ENCODE peak calls at places on chromosomes 7 and 10, in four cellular contexts. One of them, this sample, is unnamed.

GRCh38 chr10:50594012-50594411 is 29.7 kb downstream of the SGMS1 start:
- DNase-seq in H1: no peak
- DNase-seq in GM12892: no peak
- DNase-seq in K562: no peak
- DNase-seq in this sample: no peak

GRCh38 chr10:42958142-42958868 is 118.6 kb upstream of the RET start:
- DNase-seq in GM12892: no peak
- DNase-seq in K562: no peak
- DNase-seq in H1: no peak
- DNase-seq in this sample: no peak

GRCh38 chr7:66693331-66693730 is 47.2 kb upstream of the RABGEF1 start:
- DNase-seq in H1: no peak
- DNase-seq in K562: no peak
- DNase-seq in GM12892: no peak
- DNase-seq in this sample: no peak

GRCh38 chr7:25861704-25862253 is 290.2 kb upstream of the NFE2L3 start:
- DNase-seq in GM12892: no peak
- DNase-seq in K562: no peak
- DNase-seq in H1: no peak
- DNase-seq in this sample: no peak

GRCh38 chr10:87626422-87626892 is 33.2 kb upstream of the PAPSS2 start:
- DNase-seq in K562: no peak
- DNase-seq in GM12892: no peak
- DNase-seq in H1: no peak
- DNase-seq in this sample: no peak

GRCh38 chr10:15180736-15181135 is 12.2 kb upstream of the NMT2 start:
- DNase-seq in GM12892: no peak
- DNase-seq in K562: no peak
- DNase-seq in H1: no peak
- DNase-seq in this sample: no peak

GRCh38 chr10:44369851-44370250 is 15.0 kb downstream of the CXCL12 start:
- DNase-seq in GM12892: no peak
- DNase-seq in K562: no peak
- DNase-seq in H1: no peak
- DNase-seq in this sample: no peak

GRCh38 chr10:22010973-22011408 is 7.5 kb upstream of the DNAJC1 start:
- DNase-seq in K562: no peak
- DNase-seq in GM12892: no peak
- DNase-seq in H1: no peak
- DNase-seq in this sample: no peak

GRCh38 chr10:95236068-95236903 is 42.2 kb downstream of the ACSM6 start:
- DNase-seq in K562: no peak
- DNase-seq in H1: no peak
- DNase-seq in GM12892: no peak
- DNase-seq in this sample: no peak

GRCh38 chr7:126700807-126701604 is 551.7 kb downstream of the GRM8 start:
- DNase-seq in H1: peak
- DNase-seq in K562: peak
- DNase-seq in GM12892: peak
- DNase-seq in this sample: no peak

GRCh38 chr10:10797467-10797866 is 220.2 kb upstream of the CELF2 start:
- DNase-seq in GM12892: no peak
- DNase-seq in H1: no peak
- DNase-seq in K562: no peak
- DNase-seq in this sample: no peak

GRCh38 chr10:102435529-102436233 is 3.3 kb upstream of the CUEDC2 start:
- DNase-seq in GM12892: no peak
- DNase-seq in H1: no peak
- DNase-seq in K562: peak
- DNase-seq in this sample: no peak

GRCh38 chr10:615583-616152 is 73.8 kb downstream of the DIP2C start:
- DNase-seq in H1: no peak
- DNase-seq in K562: no peak
- DNase-seq in GM12892: no peak
- DNase-seq in this sample: no peak

GRCh38 chr10:13913890-13914289 is 327.1 kb downstream of the PRPF18 start:
- DNase-seq in K562: no peak
- DNase-seq in GM12892: no peak
- DNase-seq in H1: no peak
- DNase-seq in this sample: no peak

GRCh38 chr7:50210706-50211115 is 93.8 kb upstream of the IKZF1 start:
- DNase-seq in GM12892: no peak
- DNase-seq in H1: no peak
- DNase-seq in K562: no peak
- DNase-seq in this sample: no peak

GRCh38 chr7:95730493-95731280 is 41.7 kb upstream of the DYNC1I1 start:
- DNase-seq in GM12892: no peak
- DNase-seq in K562: no peak
- DNase-seq in H1: no peak
- DNase-seq in this sample: no peak

GRCh38 chr7:157550300-157551275 is 213.8 kb downstream of the DNAJB6 start:
- DNase-seq in K562: no peak
- DNase-seq in H1: no peak
- DNase-seq in GM12892: no peak
- DNase-seq in this sample: no peak

GRCh38 chr7:155357573-155358041 is 59.9 kb downstream of the INSIG1 start:
- DNase-seq in GM12892: no peak
- DNase-seq in K562: no peak
- DNase-seq in H1: no peak
- DNase-seq in this sample: no peak

GRCh38 chr7:42093361-42093905 is 143.6 kb downstream of the GLI3 start:
- DNase-seq in GM12892: no peak
- DNase-seq in H1: no peak
- DNase-seq in K562: no peak
- DNase-seq in this sample: no peak

DNA sequence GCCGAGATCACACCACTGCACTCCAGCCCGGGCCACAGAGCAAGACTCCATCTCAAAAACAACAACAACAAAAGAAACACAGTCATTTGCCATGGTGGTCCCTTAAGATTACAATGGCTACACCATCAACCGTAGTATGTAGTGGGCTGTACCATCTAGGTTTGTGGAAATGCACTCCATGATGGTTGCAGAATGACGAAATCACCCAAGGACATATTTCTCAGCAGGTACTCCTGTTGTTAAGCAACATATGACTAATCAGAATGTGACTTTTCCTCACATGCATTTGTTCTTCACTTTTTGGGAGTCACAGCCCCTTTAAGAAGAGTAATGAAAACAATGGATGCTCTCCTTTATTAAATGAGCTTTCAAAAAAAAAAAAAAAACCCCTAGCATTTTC is 11.0 kb downstream of the SVIL start:
- DNase-seq in GM12892: no peak
- DNase-seq in H1: no peak
- DNase-seq in K562: no peak
- DNase-seq in this sample: no peak
- TF ChIP-seq POLR2A in GM12892: no peak
- TF ChIP-seq POLR2A in H1: no peak
- TF ChIP-seq POLR2A in K562: no peak
- TF ChIP-seq POLR2A in this sample: no peak

GRCh38 chr7:112207765-112208164 is 1.3 kb downstream of the ZNF277 start:
- DNase-seq in H1: no peak
- DNase-seq in K562: no peak
- DNase-seq in GM12892: no peak
- DNase-seq in this sample: no peak

GRCh38 chr7:112206238-112207105 is at the start of the genes DOCK4 and ZNF277:
- DNase-seq in GM12892: peak
- DNase-seq in H1: peak
- DNase-seq in K562: peak
- DNase-seq in this sample: peak

GRCh38 chr7:112205348-112206237 is 606 bp downstream of the DOCK4 start:
- DNase-seq in K562: peak
- DNase-seq in GM12892: peak
- DNase-seq in H1: no peak
- DNase-seq in this sample: peak

GRCh38 chr7:112204776-112205347 is 1.3 kb downstream of the DOCK4 start:
- DNase-seq in K562: no peak
- DNase-seq in GM12892: no peak
- DNase-seq in H1: no peak
- DNase-seq in this sample: no peak

GRCh38 chr7:112207106-112207592 is 654 bp downstream of the ZNF277 start:
- DNase-seq in K562: peak
- DNase-seq in GM12892: peak
- DNase-seq in H1: no peak
- DNase-seq in this sample: peak
- TF ChIP-seq TAF1 in K562: no peak
- TF ChIP-seq TAF1 in GM12892: no peak
- TF ChIP-seq TAF1 in H1: no peak
- TF ChIP-seq TAF1 in this sample: no peak

DNA sequence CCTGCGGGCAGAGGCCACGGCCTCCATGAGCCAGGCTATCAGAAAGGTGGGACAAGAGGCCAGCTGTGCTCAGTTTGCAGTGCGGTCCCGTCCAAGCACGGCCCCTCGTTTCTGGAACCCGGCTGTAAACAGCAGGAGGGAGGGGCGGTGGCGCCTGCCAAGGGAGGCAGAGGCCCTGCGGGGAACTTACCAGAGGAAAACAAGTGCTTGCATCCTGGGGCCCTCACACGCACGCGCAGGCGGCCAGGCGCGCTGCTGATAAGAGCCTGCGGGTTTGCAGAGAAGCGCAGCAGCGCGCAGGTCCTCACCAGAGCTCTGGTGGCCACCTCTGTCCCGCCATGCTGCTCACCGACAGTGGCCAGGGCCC is 10.7 kb downstream of the GPR146 start:
- DNase-seq in GM12892: no peak
- DNase-seq in H1: no peak
- DNase-seq in K562: peak
- DNase-seq in this sample: no peak
- TF ChIP-seq POLR2A in GM12892: no peak
- TF ChIP-seq POLR2A in H1: no peak
- TF ChIP-seq POLR2A in K562: no peak
- TF ChIP-seq POLR2A in this sample: no peak

GRCh38 chr10:79416578-79417255 is 28.7 kb downstream of the ZCCHC24 start:
- DNase-seq in GM12892: no peak
- DNase-seq in H1: no peak
- DNase-seq in K562: no peak
- DNase-seq in this sample: no peak
- TF ChIP-seq TAF1 in GM12892: no peak
- TF ChIP-seq TAF1 in H1: no peak
- TF ChIP-seq TAF1 in K562: no peak
- TF ChIP-seq TAF1 in this sample: no peak

This sample was measured in GM12891.